ENCODE peak calls at places on chromosome 4, in nine cellular contexts. P, A, M, I, W, S, B, N and X are unnamed samples.

GRCh38 chr4:25160714-25161598 is 707 bp upstream of the SEPSECS start:
- DNase-seq in B (peak; percentile 76), N (no peak), W (no peak), P (no peak), M (no peak), A (no peak), I (peak; percentile 2), S (no peak), X (no peak)

GRCh38 chr4:10773656-10774055 is 89.1 kb upstream of the CLNK start:
- DNase-seq in M (no peak), A (no peak), B (no peak), W (no peak), S (no peak), N (no peak), P (no peak), I (no peak), X (no peak)

GRCh38 chr4:122771724-122772123 is 39.2 kb downstream of the BBS12 start:
- DNase-seq in B (no peak), N (no peak), S (no peak), P (no peak), I (no peak), A (no peak), W (no peak), M (no peak), X (no peak)

GRCh38 chr4:38491854-38492478 is 172.0 kb upstream of the KLF3 start:
- DNase-seq in M (no peak), B (no peak), S (no peak), W (no peak), P (no peak), A (no peak), N (no peak), I (no peak), X (no peak)

GRCh38 chr4:61520688-61521160 is 320.6 kb downstream of the ADGRL3 start:
- DNase-seq in M (no peak), A (no peak), I (no peak), S (no peak), W (no peak), N (no peak), B (peak; percentile 49), P (no peak), X (no peak)

GRCh38 chr4:84218002-84218401 is 281.1 kb downstream of the NKX6-1 start:
- DNase-seq in S (no peak), I (no peak), P (no peak), W (no peak), N (no peak), A (peak; percentile 28), M (no peak), B (peak; percentile 7), X (no peak)

GRCh38 chr4:153166971-153167501 is 37.2 kb upstream of the TRIM2 start:
- DNase-seq in P (no peak), N (no peak), I (no peak), M (no peak), B (no peak), W (no peak), S (no peak), A (peak; percentile 97), X (no peak)

GRCh38 chr4:179625391-179625790 is 2183.2 kb upstream of the AGA start:
- DNase-seq in B (peak; percentile 53), P (peak; percentile 61), A (no peak), N (peak; percentile 55), I (no peak), M (no peak), W (no peak), S (no peak), X (no peak)

GRCh38 chr4:77010841-77011354 is 61.3 kb downstream of the SEPTIN11 start:
- DNase-seq in B (no peak), A (no peak), N (peak; percentile 69), M (no peak), S (no peak), W (no peak), I (no peak), P (no peak), X (no peak)